ENCODE peak calls at places on chromosomes 7 and 10, in four cellular contexts. D is endothelial cell; Y is iPS DF 19.7; Q is activated naive CD4-positive, alpha-beta T cell. U is an unnamed sample.

GRCh38 chr10:27529010-27529783 is 25.1 kb downstream of the RAB18 start:
- DNase-seq in D (no peak), Y (no peak), Q (no peak), U (no peak)

GRCh38 chr7:105673367-105674188 is 92.3 kb upstream of the EFCAB10 start:
- DNase-seq in D (no peak), Y (no peak), Q (no peak), U (no peak)

GRCh38 chr10:22180724-22181123 is 37.1 kb downstream of the EBLN1 start:
- DNase-seq in D (no peak), Y (no peak), Q (no peak), U (no peak)

GRCh38 chr10:70462349-70462984 is 16.1 kb upstream of the PALD1 start:
- DNase-seq in D (no peak), Y (no peak), Q (no peak), U (no peak)

GRCh38 chr7:106870983-106871410 is 5.9 kb downstream of the PIK3CG start:
- DNase-seq in D (no peak), Y (no peak), Q (no peak), U (no peak)

GRCh38 chr7:139588632-139589031 is 65.1 kb downstream of the CLEC2L start:
- DNase-seq in D (no peak), Y (no peak), Q (no peak), U (no peak)

GRCh38 chr10:8146650-8147049 is 92.2 kb downstream of the GATA3 start:
- DNase-seq in D (no peak), Y (no peak), Q (no peak), U (no peak)

GRCh38 chr7:120272261-120272895 is 597 bp upstream of the KCND2 start:
- DNase-seq in D (no peak), Y (peak), Q (no peak), U (peak)

GRCh38 chr10:76342996-76343395 is 911.6 kb downstream of the LRMDA start:
- DNase-seq in D (no peak), Y (no peak), Q (no peak), U (no peak)

GRCh38 chr10:127012071-127012768 is 107.0 kb downstream of the DOCK1 start:
- DNase-seq in D (no peak), Y (no peak), Q (no peak), U (no peak)